ENCODE peak calls at places on chromosomes 2 and 18, in four cellular contexts. C is stimulated activated CD4-positive, alpha-beta T cell treated with anti-CD3 and anti-CD28 coated beads, TNF-alpha, amount 100 ng/mL, for 4 hours; D is stimulated activated CD8-positive, alpha-beta memory T cell treated with anti-CD3 and anti-CD28 coated beads, Interleukin-7, amount 100 ng/mL, for 24 hours; W is uterus. F is an unnamed sample.

GRCh38 chr18:65103864-65104263 is 646.9 kb upstream of the CDH7 start:
- DNase-seq in C (no peak), D (no peak), W (no peak), F (no peak)

GRCh38 chr2:150916434-150916833 is 345.2 kb downstream of the RBM43 start:
- DNase-seq in C (no peak), D (no peak), W (no peak), F (no peak)

GRCh38 chr2:165016772-165017411 is 61.6 kb upstream of the SLC38A11 start:
- DNase-seq in C (no peak), D (no peak), W (no peak), F (no peak)

GRCh38 chr2:222490100-222490499 is 65.8 kb downstream of the SGPP2 start:
- DNase-seq in C (no peak), D (no peak), W (no peak), F (no peak)

GRCh38 chr2:73156539-73157124 is 43.9 kb upstream of the RAB11FIP5 start:
- DNase-seq in C (no peak), D (no peak), W (peak; percentile 36), F (peak; percentile 42)

GRCh38 chr2:236977199-236977883 is 108.3 kb upstream of the COPS8 start:
- DNase-seq in C (no peak), D (no peak), W (no peak), F (no peak)

GRCh38 chr18:31102020-31102684 is at the start of gene DSC2:
- DNase-seq in C (no peak), D (no peak), W (no peak), F (no peak)

GRCh38 chr2:86313341-86313740 is 24.1 kb downstream of the REEP1 start:
- DNase-seq in C (no peak), D (no peak), W (no peak), F (no peak)

GRCh38 chr2:10161206-10161931 is 38.8 kb downstream of the RRM2 start:
- DNase-seq in C (no peak), D (no peak), W (no peak), F (no peak)

GRCh38 chr18:400466-400865 is 100.0 kb downstream of the COLEC12 start:
- DNase-seq in C (no peak), D (no peak), W (no peak), F (no peak)